ENCODE peak calls at places on chromosomes 6 and 20, in ten cellular contexts. U, E, D, O, Z, B, G, N, T and M are unnamed samples. For H3K4me1, the result is how much of the 10 kb centered on the place peaks cover.

GRCh38 chr20:17557675-17558006 is 12.2 kb upstream of the DSTN start:
- DNase-seq in O (no peak), T (peak), U (peak), N (no peak), G (no peak), E (peak), D (peak), Z (no peak), B (no peak), M (no peak)

GRCh38 chr20:61699184-61700066 is 366.3 kb downstream of the TAF4 start:
- DNase-seq in G (no peak), E (no peak), Z (no peak), B (peak), O (no peak), T (no peak), U (no peak), N (no peak), D (no peak), M (no peak)

GRCh38 chr6:138869343-138869742 is 73.5 kb downstream of the ECT2L start:
- DNase-seq in T (peak), G (peak), O (no peak), E (peak), N (no peak), B (peak), D (no peak), Z (peak), U (no peak), M (peak)

GRCh38 chr6:17045581-17046322 is 56.1 kb upstream of the STMND1 start:
- DNase-seq in T (peak), B (no peak), G (peak), O (no peak), E (peak), U (no peak), Z (no peak), N (no peak), D (peak), M (no peak)

GRCh38 chr6:149754573-149754972 is 5.0 kb downstream of the PCMT1 start:
- DNase-seq in B (no peak), D (no peak), G (no peak), E (no peak), N (no peak), U (no peak), T (no peak), O (no peak), Z (no peak), M (no peak)

GRCh38 chr6:42784739-42785498 is 3.1 kb downstream of the BICRAL start:
- DNase-seq in O (no peak), N (no peak), Z (no peak), E (no peak), T (no peak), D (no peak), B (no peak), G (no peak), U (no peak), M (peak)

GRCh38 chr6:80689700-80690099 is 583.2 kb downstream of the BCKDHB start:
- DNase-seq in Z (no peak), D (no peak), N (no peak), T (no peak), O (no peak), U (no peak), G (no peak), B (no peak), E (no peak), M (no peak)

GRCh38 chr6:20939161-20939775 is 405.0 kb downstream of the CDKAL1 start:
- DNase-seq in G (no peak), U (no peak), B (no peak), T (no peak), O (no peak), D (no peak), Z (no peak), N (no peak), E (no peak), M (no peak)

GRCh38 chr6:82525775-82526515 is 162.3 kb downstream of the TPBG start:
- DNase-seq in Z (no peak), T (no peak), O (no peak), E (no peak), U (no peak), G (no peak), D (no peak), B (no peak), N (no peak), M (no peak)

GRCh38 chr20:51926670-51927305 is 124.5 kb upstream of the SALL4 start:
- DNase-seq in U (no peak), E (peak), D (peak), T (peak), N (no peak), B (peak), O (no peak), G (no peak), Z (no peak), M (peak)

GRCh38 chr20:719816-720215 is 44.2 kb upstream of the SCRT2 start:
- DNase-seq in T (peak), E (no peak), N (no peak), O (no peak), Z (no peak), U (no peak), G (no peak), B (no peak), D (no peak), M (no peak)

GRCh38 chr6:141675957-141676356 is 456.8 kb upstream of the GJE1 start:
- DNase-seq in G (no peak), N (no peak), B (no peak), Z (no peak), O (no peak), D (peak), T (peak), E (no peak), U (no peak), M (no peak)

GRCh38 chr6:110618591-110619267 is 142.3 kb upstream of the SLC22A16 start:
- DNase-seq in N (no peak), T (no peak), E (no peak), O (no peak), D (peak), G (no peak), Z (no peak), U (no peak), B (peak), M (peak)

GRCh38 chr6:170221753-170222400 is 69.0 kb downstream of the DLL1 start:
- DNase-seq in O (peak), E (no peak), U (peak), G (no peak), N (peak), D (no peak), Z (no peak), T (no peak), B (no peak), M (peak)

GRCh38 chr6:38638941-38639497 is 710 bp downstream of the BTBD9 start:
- DNase-seq in D (peak), G (no peak), E (peak), T (peak), O (peak), N (peak), U (peak), B (no peak), Z (peak), M (no peak)

GRCh38 chr20:24531626-24532419 is 62.4 kb downstream of the SYNDIG1 start:
- DNase-seq in Z (no peak), B (no peak), U (no peak), N (no peak), E (no peak), G (no peak), T (no peak), D (no peak), O (no peak), M (no peak)

GRCh38 chr20:57450419-57450818 is 59.2 kb downstream of the RBM38 start:
- DNase-seq in E (no peak), D (no peak), T (peak), Z (no peak), U (peak), N (peak), B (no peak), O (peak), G (peak), M (no peak)

GRCh38 chr6:14818422-14818884 is 427.4 kb upstream of the JARID2 start:
- DNase-seq in N (no peak), E (no peak), O (no peak), T (peak), U (peak), Z (no peak), D (no peak), G (peak), B (no peak), M (no peak)

GRCh38 chr20:145877-146276 is 3.5 kb downstream of the DEFB126 start:
- DNase-seq in N (no peak), U (no peak), G (no peak), Z (no peak), E (no peak), O (no peak), T (no peak), D (no peak), B (no peak), M (peak)

GRCh38 chr20:39702716-39703349 is 740.7 kb downstream of the DHX35 start:
- DNase-seq in U (no peak), T (no peak), B (no peak), D (no peak), O (no peak), N (no peak), G (no peak), E (no peak), Z (no peak), M (no peak)

GRCh38 chr20:11429889-11430580 is 487.7 kb upstream of the BTBD3 start:
- DNase-seq in D (no peak), U (no peak), T (no peak), N (no peak), Z (peak), G (no peak), O (no peak), E (no peak), B (no peak), M (no peak)

GRCh38 chr20:34954905-34955231 is 738 bp downstream of the GSS start:
- DNase-seq in N (no peak), U (peak), Z (no peak), B (peak), T (peak), D (no peak), E (peak), G (no peak), O (no peak), M (peak)

GRCh38 chr20:57857969-57858368 is 148.2 kb upstream of the PMEPA1 start:
- DNase-seq in D (no peak), U (no peak), E (no peak), G (no peak), T (no peak), B (no peak), Z (no peak), O (no peak), N (no peak), M (no peak)

GRCh38 chr6:131673184-131673583 is 28.0 kb downstream of the OR2A4 start:
- DNase-seq in D (no peak), Z (no peak), B (no peak), T (no peak), U (no peak), N (no peak), E (no peak), G (no peak), O (no peak), M (no peak)

GRCh38 chr20:59816146-59816743 is 117.2 kb downstream of the SYCP2 start:
- DNase-seq in Z (no peak), T (no peak), N (no peak), U (no peak), G (no peak), D (no peak), B (no peak), E (no peak), O (no peak), M (peak)

GRCh38 chr20:62950741-62951140 is 1.8 kb upstream of the SLC17A9 start:
- DNase-seq in E (no peak), O (no peak), U (no peak), G (no peak), B (no peak), Z (no peak), N (no peak), T (no peak), D (no peak), M (no peak)

GRCh38 chr6:166612471-166612881 is 14.6 kb downstream of the RPS6KA2 start:
- DNase-seq in O (no peak), B (no peak), U (no peak), N (no peak), E (no peak), T (no peak), D (no peak), G (no peak), Z (no peak), M (peak)

GRCh38 chr6:105136433-105137350 is 43.1 kb downstream of the POPDC3 start:
- DNase-seq in B (peak), U (peak), N (peak), Z (peak), E (peak), O (peak), G (peak), T (peak), D (peak), M (peak)

GRCh38 chr6:47352169-47352568 is 42.5 kb upstream of the TNFRSF21 start:
- DNase-seq in D (peak), O (no peak), B (peak), T (peak), G (no peak), Z (peak), N (no peak), E (no peak), U (no peak), M (peak)

GRCh38 chr6:142225552-142225951 is 76.3 kb upstream of the ADGRG6 start:
- DNase-seq in T (no peak), N (no peak), Z (no peak), B (no peak), E (no peak), O (no peak), U (no peak), D (no peak), G (no peak), M (no peak)

GRCh38 chr6:112254921-112255320 is 554 bp upstream of the LAMA4 start:
- DNase-seq in N (no peak), T (no peak), Z (no peak), B (no peak), G (no peak), U (no peak), O (no peak), E (no peak), D (no peak), M (no peak)

GRCh38 chr6:130742282-130742681 is 84.9 kb upstream of the SMLR1 start:
- DNase-seq in O (no peak), D (no peak), B (peak), Z (no peak), E (peak), G (no peak), U (no peak), N (no peak), T (no peak), M (no peak)

GRCh38 chr6:85472744-85473143 is 22.9 kb downstream of the NT5E start:
- DNase-seq in Z (no peak), B (no peak), T (no peak), E (no peak), N (no peak), O (no peak), G (no peak), U (no peak), D (no peak), M (no peak)

GRCh38 chr6:165263-165662 is 127.0 kb upstream of the DUSP22 start:
- DNase-seq in T (no peak), B (no peak), E (no peak), O (no peak), N (no peak), Z (no peak), D (no peak), G (no peak), U (no peak), M (no peak)

GRCh38 chr20:31716818-31717477 is 5.7 kb downstream of the BCL2L1 start:
- DNase-seq in G (no peak), N (no peak), Z (no peak), O (peak), T (no peak), E (no peak), U (no peak), D (no peak), B (no peak), M (no peak)

GRCh38 chr6:170062904-170063220 is 228.0 kb downstream of the DLL1 start:
- DNase-seq in Z (no peak), D (no peak), G (no peak), O (no peak), E (no peak), B (no peak), U (peak), T (no peak), N (peak), M (no peak)

DNA sequence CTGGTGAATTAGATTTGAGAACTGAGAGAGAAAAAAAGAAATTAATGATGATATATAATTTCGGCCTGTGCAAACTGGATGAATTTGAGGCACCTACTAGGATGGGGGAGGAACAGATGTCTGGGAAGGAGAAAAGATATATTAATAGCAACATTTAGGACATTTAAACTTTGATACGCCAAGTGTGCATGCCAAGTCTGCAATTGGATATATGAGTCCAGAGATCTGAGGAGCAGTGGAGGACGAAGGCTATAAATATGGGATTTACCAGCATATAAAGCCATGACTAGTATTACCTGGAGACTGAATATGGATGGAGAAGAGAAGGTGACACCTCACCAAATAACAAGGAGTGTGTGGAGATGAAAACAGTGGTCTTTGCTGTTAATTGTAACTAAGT is 272.6 kb upstream of the HSF2 start:
- DNase-seq in N (no peak), G (no peak), O (no peak), B (no peak), Z (no peak), T (no peak), U (no peak), E (no peak), D (no peak), M (no peak)
- H3K4me3 ChIP-seq in N (no peak), G (peak), O (no peak), B (no peak), Z (no peak), T (no peak), U (no peak), E (no peak), D (no peak), M (no peak)

GRCh38 chr20:44695295-44696230 is 19.6 kb upstream of the CCN5 start:
- DNase-seq in G (no peak), D (peak), Z (no peak), B (no peak), T (no peak), N (no peak), O (peak), U (no peak), E (peak), M (peak)
- H3K4me1 ChIP-seq in G (under half), D (under half), Z (under half), B (under half), T (under half), N (under half), O (half or more), U (under half), E (under half), M (under half)

GRCh38 chr6:161366301-161366953 is 92.6 kb upstream of the AGPAT4 start:
- DNase-seq in N (no peak), O (no peak), G (no peak), D (no peak), Z (no peak), T (no peak), U (no peak), E (no peak), B (no peak), M (no peak)

GRCh38 chr6:161365633-161366032 is 91.8 kb upstream of the AGPAT4 start:
- DNase-seq in Z (no peak), G (no peak), D (no peak), B (no peak), N (no peak), U (no peak), O (no peak), T (no peak), E (no peak), M (peak)

GRCh38 chr6:161369339-161369738 is 95.5 kb upstream of the AGPAT4 start:
- DNase-seq in E (peak), G (no peak), D (no peak), O (no peak), B (peak), N (peak), Z (no peak), U (no peak), T (peak), M (peak)

GRCh38 chr6:161368514-161368913 is 94.7 kb upstream of the AGPAT4 start:
- DNase-seq in D (no peak), N (no peak), G (no peak), Z (no peak), U (no peak), B (no peak), T (no peak), O (no peak), E (no peak), M (peak)

GRCh38 chr6:161367472-161367871 is 93.6 kb upstream of the AGPAT4 start:
- DNase-seq in T (peak), D (no peak), E (no peak), U (no peak), N (no peak), B (no peak), G (no peak), Z (no peak), O (no peak), M (peak)
- H3K4me3 ChIP-seq in T (no peak), D (no peak), E (no peak), U (no peak), N (no peak), B (no peak), G (no peak), Z (no peak), O (no peak), M (no peak)

GRCh38 chr6:24381476-24382219 is 21.1 kb upstream of the MRS2 start:
- DNase-seq in T (no peak), O (no peak), G (no peak), E (no peak), D (no peak), Z (no peak), N (no peak), B (no peak), U (no peak), M (no peak)

GRCh38 chr6:24378473-24379097 is 20.7 kb upstream of the DCDC2 start:
- DNase-seq in T (no peak), N (no peak), U (no peak), B (no peak), G (no peak), D (no peak), E (no peak), Z (no peak), O (no peak), M (no peak)

GRCh38 chr6:24376875-24377274 is 19.0 kb upstream of the DCDC2 start:
- DNase-seq in B (no peak), G (no peak), E (no peak), N (no peak), Z (no peak), D (no peak), T (no peak), O (no peak), U (no peak), M (no peak)

GRCh38 chr6:24385536-24386269 is 17.0 kb upstream of the MRS2 start:
- DNase-seq in D (no peak), G (no peak), E (no peak), B (no peak), Z (no peak), N (no peak), T (no peak), O (no peak), U (no peak), M (no peak)

GRCh38 chr6:24382220-24382540 is 20.6 kb upstream of the MRS2 start:
- DNase-seq in T (no peak), U (no peak), D (no peak), N (no peak), G (no peak), B (no peak), O (no peak), Z (no peak), E (no peak), M (no peak)
- H3K4me1 ChIP-seq in T (under half), U (under half), D (under half), N (under half), G (under half), B (under half), O (under half), Z (under half), E (under half), M (under half)